ENCODE peak calls at places on chromosomes 6 and 20, in ten cellular contexts. G, S, W, A, J, T, X, E, N and Z are unnamed samples.

GRCh38 chr6:2945069-2945452 is 26.3 kb downstream of the SERPINB6 start:
- DNase-seq in X (no peak), J (no peak), E (peak; percentile 31), A (no peak), S (no peak), G (no peak), N (no peak), W (no peak), T (no peak), Z (no peak)

GRCh38 chr6:132708002-132708401 is 5.9 kb downstream of the VNN1 start:
- DNase-seq in T (no peak), E (no peak), A (no peak), G (no peak), W (no peak), N (no peak), S (no peak), J (no peak), X (no peak), Z (no peak)

GRCh38 chr6:19723533-19723932 is 113.6 kb upstream of the ID4 start:
- DNase-seq in T (no peak), X (no peak), A (no peak), W (no peak), E (no peak), S (no peak), G (peak; percentile 81), J (no peak), N (no peak), Z (peak; percentile 76)

GRCh38 chr6:38021029-38021428 is 201.5 kb downstream of the ZFAND3 start:
- DNase-seq in E (no peak), N (no peak), X (no peak), T (no peak), J (no peak), W (no peak), A (no peak), G (no peak), S (no peak), Z (no peak)

GRCh38 chr6:111838749-111839484 is 34.3 kb downstream of the FYN start:
- DNase-seq in W (no peak), J (no peak), X (no peak), S (no peak), E (no peak), N (no peak), T (no peak), G (no peak), A (no peak), Z (no peak)

GRCh38 chr20:6311841-6312655 is 189.2 kb upstream of the FERMT1 start:
- DNase-seq in W (no peak), T (no peak), J (no peak), E (no peak), G (peak; percentile 13), A (no peak), S (no peak), N (no peak), X (no peak), Z (no peak)

GRCh38 chr6:14762077-14762476 is 483.8 kb upstream of the JARID2 start:
- DNase-seq in J (no peak), T (no peak), S (no peak), X (no peak), N (no peak), G (no peak), E (no peak), W (no peak), A (no peak), Z (no peak)

GRCh38 chr20:51628533-51629398 is 86.2 kb upstream of the NFATC2 start:
- DNase-seq in T (no peak), N (no peak), W (no peak), E (no peak), S (no peak), G (peak; percentile 93), A (no peak), J (no peak), X (no peak), Z (peak; percentile 74)

GRCh38 chr6:81962198-81962597 is 209.7 kb upstream of the TENT5A start:
- DNase-seq in E (no peak), J (no peak), G (peak; percentile 34), A (no peak), W (no peak), S (no peak), X (no peak), N (no peak), T (no peak), Z (no peak)

GRCh38 chr6:18327621-18328548 is 59.3 kb upstream of the RNF144B start:
- DNase-seq in J (peak; percentile 29), S (no peak), N (peak; percentile 19), G (no peak), T (no peak), A (no peak), E (no peak), X (no peak), W (no peak), Z (no peak)

GRCh38 chr6:25004357-25004756 is 68.6 kb upstream of the RIPOR2 start:
- DNase-seq in X (no peak), N (no peak), E (no peak), S (no peak), W (no peak), A (no peak), G (no peak), T (no peak), J (no peak), Z (no peak)

GRCh38 chr6:33724281-33725023 is 13.0 kb upstream of the UQCC2 start:
- DNase-seq in W (no peak), E (no peak), N (no peak), J (no peak), A (no peak), S (no peak), T (no peak), G (no peak), X (peak; percentile 30), Z (no peak)

GRCh38 chr6:1761472-1761871 is 151.8 kb downstream of the FOXC1 start:
- DNase-seq in N (no peak), A (no peak), S (no peak), J (no peak), E (no peak), G (no peak), T (no peak), X (no peak), W (no peak), Z (no peak)

GRCh38 chr6:37657117-37657886 is 40.4 kb downstream of the MDGA1 start:
- DNase-seq in W (no peak), X (no peak), N (peak; percentile 4), A (no peak), G (peak; percentile 54), E (no peak), J (no peak), T (no peak), S (no peak), Z (peak; percentile 21)

GRCh38 chr6:53811082-53811481 is 16.3 kb downstream of the LRRC1 start:
- DNase-seq in A (no peak), W (no peak), G (no peak), J (no peak), X (no peak), S (no peak), T (no peak), E (no peak), N (no peak), Z (peak; percentile 25)

GRCh38 chr20:54069501-54069971 is 858 bp downstream of the BCAS1 start:
- DNase-seq in S (no peak), W (no peak), A (no peak), X (no peak), E (no peak), N (no peak), G (no peak), T (no peak), J (no peak), Z (no peak)

GRCh38 chr6:130893766-130894165 is 66.6 kb downstream of the SMLR1 start:
- DNase-seq in S (no peak), A (no peak), G (no peak), J (no peak), X (no peak), N (no peak), T (no peak), W (no peak), E (no peak), Z (no peak)

GRCh38 chr6:55734256-55734655 is 141.1 kb downstream of the BMP5 start:
- DNase-seq in G (no peak), A (no peak), J (no peak), E (no peak), W (no peak), S (no peak), N (no peak), T (no peak), X (no peak), Z (no peak)

GRCh38 chr6:153096792-153097191 is 34.3 kb downstream of the RGS17 start:
- DNase-seq in T (no peak), N (no peak), G (no peak), X (no peak), E (no peak), S (no peak), W (no peak), A (no peak), J (no peak), Z (no peak)

GRCh38 chr6:168600381-168600780 is 159.4 kb downstream of the SMOC2 start:
- DNase-seq in T (no peak), N (no peak), E (no peak), W (no peak), J (no peak), X (no peak), G (no peak), A (no peak), S (no peak), Z (no peak)